ENCODE peak calls at places on chromosomes 7 and 10, in seven cellular contexts. One of them, this sample, is unnamed.
A peak's percentile ranks its signal among the peaks of the same experiment; 100 is the strongest.

GRCh38 chr7:45324683-45325237 is 167.2 kb downstream of the RAMP3 start:
- DNase-seq in osteocyte: no peak
- DNase-seq in astrocyte of the spinal cord: no peak
- DNase-seq in foreskin keratinocyte: peak; percentile 4
- DNase-seq in AG09319: no peak
- DNase-seq in H9: no peak
- DNase-seq in GM20000: no peak
- DNase-seq in this sample: no peak

GRCh38 chr10:95655571-95656290 is 780 bp downstream of the ALDH18A1 start:
- DNase-seq in osteocyte: no peak
- DNase-seq in astrocyte of the spinal cord: peak; percentile 35
- DNase-seq in foreskin keratinocyte: peak; percentile 13
- DNase-seq in AG09319: no peak
- DNase-seq in H9: no peak
- DNase-seq in GM20000: peak; percentile 25
- DNase-seq in this sample: peak; percentile 16

GRCh38 chr10:97319671-97320479 is 804 bp downstream of the FRAT1 start:
- DNase-seq in osteocyte: no peak
- DNase-seq in astrocyte of the spinal cord: no peak
- DNase-seq in foreskin keratinocyte: no peak
- DNase-seq in AG09319: no peak
- DNase-seq in H9: peak; percentile 70
- DNase-seq in GM20000: peak; percentile 60
- DNase-seq in this sample: peak; percentile 50

GRCh38 chr7:103915958-103916357 is 73.5 kb downstream of the RELN start:
- DNase-seq in osteocyte: no peak
- DNase-seq in astrocyte of the spinal cord: no peak
- DNase-seq in foreskin keratinocyte: no peak
- DNase-seq in AG09319: no peak
- DNase-seq in H9: no peak
- DNase-seq in GM20000: no peak
- DNase-seq in this sample: no peak

GRCh38 chr7:117827861-117828260 is 45.4 kb downstream of the CTTNBP2 start:
- DNase-seq in osteocyte: no peak
- DNase-seq in astrocyte of the spinal cord: peak; percentile 90
- DNase-seq in foreskin keratinocyte: peak; percentile 37
- DNase-seq in AG09319: peak; percentile 36
- DNase-seq in H9: no peak
- DNase-seq in GM20000: no peak
- DNase-seq in this sample: no peak

GRCh38 chr7:78635394-78635793 is 818.1 kb downstream of the MAGI2 start:
- DNase-seq in osteocyte: no peak
- DNase-seq in astrocyte of the spinal cord: no peak
- DNase-seq in foreskin keratinocyte: no peak
- DNase-seq in AG09319: no peak
- DNase-seq in H9: no peak
- DNase-seq in GM20000: no peak
- DNase-seq in this sample: no peak

GRCh38 chr7:123126171-123126570 is 73.6 kb downstream of the SLC13A1 start:
- DNase-seq in osteocyte: no peak
- DNase-seq in astrocyte of the spinal cord: no peak
- DNase-seq in foreskin keratinocyte: no peak
- DNase-seq in AG09319: no peak
- DNase-seq in H9: no peak
- DNase-seq in GM20000: no peak
- DNase-seq in this sample: no peak

GRCh38 chr7:72196176-72196575 is 216.0 kb downstream of the CALN1 start:
- DNase-seq in osteocyte: no peak
- DNase-seq in astrocyte of the spinal cord: no peak
- DNase-seq in foreskin keratinocyte: no peak
- DNase-seq in AG09319: no peak
- DNase-seq in H9: no peak
- DNase-seq in GM20000: no peak
- DNase-seq in this sample: no peak

GRCh38 chr7:157595086-157595855 is 258.5 kb downstream of the DNAJB6 start:
- DNase-seq in osteocyte: no peak
- DNase-seq in astrocyte of the spinal cord: no peak
- DNase-seq in foreskin keratinocyte: no peak
- DNase-seq in AG09319: no peak
- DNase-seq in H9: no peak
- DNase-seq in GM20000: no peak
- DNase-seq in this sample: no peak

GRCh38 chr7:142835487-142835886 is 19.4 kb upstream of the EPHB6 start:
- DNase-seq in osteocyte: no peak
- DNase-seq in astrocyte of the spinal cord: no peak
- DNase-seq in foreskin keratinocyte: no peak
- DNase-seq in AG09319: no peak
- DNase-seq in H9: no peak
- DNase-seq in GM20000: no peak
- DNase-seq in this sample: no peak
- TF ChIP-seq CTCF in osteocyte: no peak
- TF ChIP-seq CTCF in astrocyte of the spinal cord: no peak
- TF ChIP-seq CTCF in foreskin keratinocyte: no peak
- TF ChIP-seq CTCF in AG09319: no peak
- TF ChIP-seq CTCF in H9: peak; percentile 22
- TF ChIP-seq CTCF in GM20000: no peak
- TF ChIP-seq CTCF in this sample: no peak

GRCh38 chr7:152025937-152026890 is 740 bp downstream of the GALNT11 start:
- DNase-seq in osteocyte: peak; percentile 83
- DNase-seq in astrocyte of the spinal cord: no peak
- DNase-seq in foreskin keratinocyte: peak; percentile 15
- DNase-seq in AG09319: no peak
- DNase-seq in H9: no peak
- DNase-seq in GM20000: no peak
- DNase-seq in this sample: no peak
- TF ChIP-seq CTCF in osteocyte: peak; percentile 23
- TF ChIP-seq CTCF in astrocyte of the spinal cord: no peak
- TF ChIP-seq CTCF in foreskin keratinocyte: no peak
- TF ChIP-seq CTCF in AG09319: no peak
- TF ChIP-seq CTCF in H9: peak; percentile 41
- TF ChIP-seq CTCF in GM20000: no peak
- TF ChIP-seq CTCF in this sample: no peak

GRCh38 chr7:1593091-1593866 is 23.4 kb upstream of the PSMG3 start:
- DNase-seq in osteocyte: no peak
- DNase-seq in astrocyte of the spinal cord: no peak
- DNase-seq in foreskin keratinocyte: no peak
- DNase-seq in AG09319: no peak
- DNase-seq in H9: peak; percentile 52
- DNase-seq in GM20000: no peak
- DNase-seq in this sample: no peak
- TF ChIP-seq CTCF in osteocyte: peak; percentile 26
- TF ChIP-seq CTCF in astrocyte of the spinal cord: peak; percentile 36
- TF ChIP-seq CTCF in foreskin keratinocyte: peak; percentile 41
- TF ChIP-seq CTCF in AG09319: peak; percentile 29
- TF ChIP-seq CTCF in H9: peak; percentile 41
- TF ChIP-seq CTCF in GM20000: peak; percentile 38
- TF ChIP-seq CTCF in this sample: peak; percentile 45

DNA sequence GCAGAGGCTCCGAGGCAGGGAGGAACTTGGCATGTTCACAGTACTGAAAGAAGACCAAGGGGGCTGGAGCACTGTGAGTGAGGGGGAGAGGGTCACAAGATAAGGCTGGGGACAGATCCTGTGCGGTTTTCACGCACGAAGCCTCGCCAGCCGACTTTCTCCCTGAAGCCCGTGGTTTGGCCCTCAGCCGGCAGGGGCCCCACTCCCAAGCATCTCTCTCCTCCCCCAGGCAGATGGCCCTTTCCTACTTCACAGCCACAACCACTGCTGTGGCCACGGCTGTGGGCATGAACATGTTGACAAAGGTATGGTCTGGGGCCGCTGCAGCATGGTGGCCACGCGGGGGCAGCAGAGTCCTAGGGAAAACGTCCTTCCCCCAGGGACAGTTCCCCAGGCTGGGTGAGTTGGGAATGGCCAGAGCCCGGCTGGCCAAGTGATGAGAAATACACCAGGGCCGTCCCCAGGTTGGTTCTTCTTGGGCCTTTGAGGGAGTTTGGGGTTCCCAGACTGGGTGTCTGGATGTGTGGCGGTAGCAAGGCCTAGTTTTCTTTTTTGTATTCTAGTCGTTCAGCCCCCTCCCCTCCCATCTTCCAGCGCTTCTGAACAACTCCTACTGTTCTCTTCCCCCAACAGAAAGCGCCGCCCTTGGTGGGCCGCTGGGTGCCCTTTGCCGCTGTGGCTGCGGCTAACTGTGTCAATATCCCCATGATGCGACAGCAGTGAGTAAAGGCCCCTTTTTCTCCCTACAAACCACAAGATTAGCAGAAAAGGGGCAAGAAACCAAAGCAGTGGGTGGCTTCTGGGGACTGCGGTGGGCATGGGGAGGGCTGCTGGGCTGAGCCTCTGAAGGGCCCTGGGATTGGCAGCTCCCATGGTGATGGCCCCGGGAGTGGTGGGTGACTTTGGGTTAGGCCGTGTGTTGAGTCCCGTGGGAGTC is 14.4 kb upstream of the WBP1L start:
- DNase-seq in osteocyte: peak; percentile 95
- DNase-seq in astrocyte of the spinal cord: peak; percentile 79
- DNase-seq in foreskin keratinocyte: no peak
- DNase-seq in AG09319: no peak
- DNase-seq in H9: peak; percentile 88
- DNase-seq in GM20000: peak; percentile 64
- DNase-seq in this sample: peak; percentile 77
- TF ChIP-seq CTCF in osteocyte: peak; percentile 95
- TF ChIP-seq CTCF in astrocyte of the spinal cord: peak; percentile 94
- TF ChIP-seq CTCF in foreskin keratinocyte: peak; percentile 93
- TF ChIP-seq CTCF in AG09319: peak; percentile 95
- TF ChIP-seq CTCF in H9: peak; percentile 94
- TF ChIP-seq CTCF in GM20000: peak; percentile 93
- TF ChIP-seq CTCF in this sample: peak; percentile 94

GRCh38 chr10:84342584-84342983 is 14.2 kb downstream of the CCSER2 start:
- DNase-seq in osteocyte: no peak
- DNase-seq in astrocyte of the spinal cord: no peak
- DNase-seq in foreskin keratinocyte: no peak
- DNase-seq in AG09319: no peak
- DNase-seq in H9: no peak
- DNase-seq in GM20000: no peak
- DNase-seq in this sample: no peak

GRCh38 chr10:84340187-84340586 is 11.8 kb downstream of the CCSER2 start:
- DNase-seq in osteocyte: no peak
- DNase-seq in astrocyte of the spinal cord: no peak
- DNase-seq in foreskin keratinocyte: no peak
- DNase-seq in AG09319: no peak
- DNase-seq in H9: no peak
- DNase-seq in GM20000: no peak
- DNase-seq in this sample: no peak

GRCh38 chr10:84341983-84342382 is 13.6 kb downstream of the CCSER2 start:
- DNase-seq in osteocyte: no peak
- DNase-seq in astrocyte of the spinal cord: no peak
- DNase-seq in foreskin keratinocyte: no peak
- DNase-seq in AG09319: no peak
- DNase-seq in H9: no peak
- DNase-seq in GM20000: no peak
- DNase-seq in this sample: no peak

GRCh38 chr10:84340632-84341537 is 12.5 kb downstream of the CCSER2 start:
- DNase-seq in osteocyte: no peak
- DNase-seq in astrocyte of the spinal cord: no peak
- DNase-seq in foreskin keratinocyte: no peak
- DNase-seq in AG09319: no peak
- DNase-seq in H9: no peak
- DNase-seq in GM20000: no peak
- DNase-seq in this sample: no peak

DNA sequence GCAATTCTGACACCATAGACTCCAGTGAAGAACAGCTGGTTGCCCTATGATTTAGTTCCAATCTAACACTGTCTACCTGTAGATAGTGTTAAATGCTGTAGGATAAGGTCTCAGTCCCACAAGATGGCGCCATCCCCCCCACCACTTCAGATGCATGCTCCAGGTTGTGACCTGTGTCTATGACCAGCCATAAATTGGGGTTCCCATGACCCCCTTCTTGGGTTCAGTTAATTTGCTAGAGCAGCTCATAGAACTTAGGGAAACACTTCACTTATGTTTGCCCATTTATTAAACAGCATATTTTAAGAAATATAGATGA is 13.1 kb downstream of the CCSER2 start:
- DNase-seq in osteocyte: no peak
- DNase-seq in astrocyte of the spinal cord: no peak
- DNase-seq in foreskin keratinocyte: no peak
- DNase-seq in AG09319: no peak
- DNase-seq in H9: no peak
- DNase-seq in GM20000: no peak
- DNase-seq in this sample: no peak
- TF ChIP-seq CTCF in osteocyte: no peak
- TF ChIP-seq CTCF in astrocyte of the spinal cord: no peak
- TF ChIP-seq CTCF in foreskin keratinocyte: peak; percentile 33
- TF ChIP-seq CTCF in AG09319: no peak
- TF ChIP-seq CTCF in H9: peak; percentile 41
- TF ChIP-seq CTCF in GM20000: no peak
- TF ChIP-seq CTCF in this sample: no peak

GRCh38 chr10:13517675-13518074 is 11.1 kb downstream of the BEND7 start:
- DNase-seq in osteocyte: no peak
- DNase-seq in astrocyte of the spinal cord: no peak
- DNase-seq in foreskin keratinocyte: no peak
- DNase-seq in AG09319: no peak
- DNase-seq in H9: no peak
- DNase-seq in GM20000: no peak
- DNase-seq in this sample: no peak

GRCh38 chr10:13515467-13515866 is 13.3 kb downstream of the BEND7 start:
- DNase-seq in osteocyte: no peak
- DNase-seq in astrocyte of the spinal cord: no peak
- DNase-seq in foreskin keratinocyte: no peak
- DNase-seq in AG09319: no peak
- DNase-seq in H9: no peak
- DNase-seq in GM20000: no peak
- DNase-seq in this sample: no peak

GRCh38 chr10:13520194-13520593 is 8.6 kb downstream of the BEND7 start:
- DNase-seq in osteocyte: no peak
- DNase-seq in astrocyte of the spinal cord: no peak
- DNase-seq in foreskin keratinocyte: no peak
- DNase-seq in AG09319: no peak
- DNase-seq in H9: no peak
- DNase-seq in GM20000: no peak
- DNase-seq in this sample: no peak

GRCh38 chr10:13516176-13516575 is 12.6 kb downstream of the BEND7 start:
- DNase-seq in osteocyte: no peak
- DNase-seq in astrocyte of the spinal cord: no peak
- DNase-seq in foreskin keratinocyte: no peak
- DNase-seq in AG09319: no peak
- DNase-seq in H9: no peak
- DNase-seq in GM20000: no peak
- DNase-seq in this sample: no peak

DNA sequence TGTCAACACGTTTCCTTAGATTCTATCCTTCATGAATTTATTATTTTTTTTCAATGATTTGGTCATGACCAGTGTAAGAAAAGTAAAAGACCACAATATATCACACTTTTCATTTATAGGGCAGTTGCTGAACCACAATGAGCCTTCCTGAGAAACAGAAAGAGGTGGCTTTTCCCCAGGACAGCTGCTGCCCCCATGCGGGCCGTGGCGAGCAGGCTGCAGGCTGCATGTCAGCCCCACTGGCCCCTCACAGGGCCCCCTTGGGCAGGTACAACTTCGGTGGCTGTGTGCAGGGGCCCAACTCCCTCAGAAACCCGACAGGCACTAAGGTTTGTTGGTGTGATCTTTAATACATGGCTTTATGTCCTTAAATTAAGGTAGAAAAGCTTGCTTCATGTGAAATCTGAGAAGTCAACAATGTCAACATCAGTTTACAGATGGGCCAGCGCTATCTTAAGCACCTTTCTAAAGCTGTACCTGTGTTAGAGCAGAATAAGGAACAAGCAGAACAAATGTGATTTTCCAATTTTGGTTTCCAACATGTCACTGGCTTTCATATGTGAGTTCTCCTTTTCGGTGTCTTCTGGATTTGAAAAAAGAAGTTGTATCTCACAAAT is 10.6 kb downstream of the BEND7 start:
- DNase-seq in osteocyte: no peak
- DNase-seq in astrocyte of the spinal cord: peak; percentile 21
- DNase-seq in foreskin keratinocyte: no peak
- DNase-seq in AG09319: no peak
- DNase-seq in H9: peak; percentile 61
- DNase-seq in GM20000: peak; percentile 52
- DNase-seq in this sample: peak; percentile 53
- TF ChIP-seq CTCF in osteocyte: peak; percentile 55
- TF ChIP-seq CTCF in astrocyte of the spinal cord: peak; percentile 74
- TF ChIP-seq CTCF in foreskin keratinocyte: peak; percentile 39
- TF ChIP-seq CTCF in AG09319: no peak
- TF ChIP-seq CTCF in H9: peak; percentile 71
- TF ChIP-seq CTCF in GM20000: no peak
- TF ChIP-seq CTCF in this sample: peak; percentile 46